ENCODE peak calls at places on chromosomes 4 and X, in seven cellular contexts. V is K562, N is esophagus muscularis mucosa, Q is suprapubic skin, O is A549, C is SK-N-SH, E is tibial nerve. U is an unnamed sample.
A peak's percentile ranks its signal among the peaks of the same experiment; 100 is the strongest.

GRCh38 chr4:139177049-139177887 is at the start of gene ELF2:
- DNase-seq in V (peak; percentile 94), N (peak; percentile 97), Q (peak; percentile 96), O (peak; percentile 87), C (peak; percentile 96), E (peak; percentile 88), U (peak; percentile 98)

GRCh38 chr4:94127707-94128328 is 79.8 kb upstream of the SMARCAD1 start:
- DNase-seq in V (peak; percentile 41), N (no peak), Q (no peak), O (peak; percentile 49), C (peak; percentile 52), E (no peak), U (no peak)

GRCh38 chr4:2728221-2728620 is 27.9 kb downstream of the TNIP2 start:
- DNase-seq in V (no peak), N (no peak), Q (no peak), O (no peak), C (no peak), E (no peak), U (peak; percentile 15)

GRCh38 chr4:138901177-138901576 is 114.4 kb upstream of the NOCT start:
- DNase-seq in V (no peak), N (no peak), Q (no peak), O (no peak), C (no peak), E (no peak), U (no peak)

GRCh38 chr4:54332577-54332976 is 103.5 kb downstream of the PDGFRA start:
- DNase-seq in V (no peak), N (no peak), Q (no peak), O (no peak), C (no peak), E (no peak), U (no peak)

GRCh38 chrX:47637546-47638195 is 7.9 kb upstream of the CFP start:
- DNase-seq in V (peak; percentile 30), N (no peak), Q (no peak), O (no peak), C (no peak), E (no peak), U (no peak)

GRCh38 chrX:9349572-9350259 is 115.1 kb upstream of the TBL1X start:
- DNase-seq in V (no peak), N (no peak), Q (no peak), O (no peak), C (peak; percentile 42), E (no peak), U (no peak)

GRCh38 chr4:951186-951585 is 18.9 kb downstream of the TMEM175 start:
- DNase-seq in V (no peak), N (no peak), Q (no peak), O (no peak), C (no peak), E (no peak), U (no peak)

GRCh38 chr4:110195561-110196205 is 2.7 kb downstream of the ELOVL6 start:
- DNase-seq in V (no peak), N (no peak), Q (no peak), O (no peak), C (no peak), E (no peak), U (no peak)

GRCh38 chr4:189436207-189436606 is 504.5 kb upstream of the FRG1 start:
- DNase-seq in V (no peak), N (no peak), Q (no peak), O (peak; percentile 4), C (peak; percentile 5), E (no peak), U (no peak)

GRCh38 chr4:172809998-172810397 is 358.6 kb upstream of the GALNT7 start:
- DNase-seq in V (no peak), N (no peak), Q (no peak), O (no peak), C (no peak), E (no peak), U (no peak)

GRCh38 chr4:159280442-159281172 is 177.7 kb downstream of the RAPGEF2 start:
- DNase-seq in V (no peak), N (no peak), Q (no peak), O (peak; percentile 74), C (no peak), E (no peak), U (no peak)

GRCh38 chr4:99180367-99181169 is 36.5 kb upstream of the ADH4 start:
- DNase-seq in V (no peak), N (no peak), Q (no peak), O (no peak), C (no peak), E (peak; percentile 52), U (peak; percentile 79)

GRCh38 chr4:154414796-154415195 is 76.8 kb downstream of the DCHS2 start:
- DNase-seq in V (no peak), N (no peak), Q (no peak), O (no peak), C (no peak), E (no peak), U (no peak)

GRCh38 chrX:34884693-34885277 is 57.8 kb upstream of the FAM47B start:
- DNase-seq in V (no peak), N (no peak), Q (no peak), O (peak; percentile 73), C (no peak), E (peak; percentile 4), U (no peak)

GRCh38 chr4:6772223-6772928 is 10.2 kb upstream of the KIAA0232 start:
- DNase-seq in V (no peak), N (no peak), Q (peak; percentile 79), O (no peak), C (no peak), E (no peak), U (peak; percentile 33)

GRCh38 chrX:11137543-11138139 is 26.5 kb downstream of the HCCS start:
- DNase-seq in V (no peak), N (no peak), Q (no peak), O (peak; percentile 23), C (peak; percentile 39), E (peak; percentile 75), U (no peak)

GRCh38 chrX:133570549-133570948 is 155.3 kb upstream of the GPC4 start:
- DNase-seq in V (no peak), N (no peak), Q (no peak), O (no peak), C (no peak), E (no peak), U (no peak)

GRCh38 chrX:105803891-105804290 is 18.4 kb upstream of the NRK start:
- DNase-seq in V (no peak), N (no peak), Q (no peak), O (no peak), C (no peak), E (no peak), U (no peak)

GRCh38 chr4:124178449-124179021 is 534.0 kb downstream of the ANKRD50 start:
- DNase-seq in V (no peak), N (no peak), Q (no peak), O (no peak), C (no peak), E (peak; percentile 15), U (no peak)

GRCh38 chrX:16892504-16893362 is 22.6 kb upstream of the RBBP7 start:
- DNase-seq in V (peak; percentile 60), N (no peak), Q (no peak), O (peak; percentile 89), C (peak; percentile 67), E (peak; percentile 78), U (peak; percentile 77)

DNA sequence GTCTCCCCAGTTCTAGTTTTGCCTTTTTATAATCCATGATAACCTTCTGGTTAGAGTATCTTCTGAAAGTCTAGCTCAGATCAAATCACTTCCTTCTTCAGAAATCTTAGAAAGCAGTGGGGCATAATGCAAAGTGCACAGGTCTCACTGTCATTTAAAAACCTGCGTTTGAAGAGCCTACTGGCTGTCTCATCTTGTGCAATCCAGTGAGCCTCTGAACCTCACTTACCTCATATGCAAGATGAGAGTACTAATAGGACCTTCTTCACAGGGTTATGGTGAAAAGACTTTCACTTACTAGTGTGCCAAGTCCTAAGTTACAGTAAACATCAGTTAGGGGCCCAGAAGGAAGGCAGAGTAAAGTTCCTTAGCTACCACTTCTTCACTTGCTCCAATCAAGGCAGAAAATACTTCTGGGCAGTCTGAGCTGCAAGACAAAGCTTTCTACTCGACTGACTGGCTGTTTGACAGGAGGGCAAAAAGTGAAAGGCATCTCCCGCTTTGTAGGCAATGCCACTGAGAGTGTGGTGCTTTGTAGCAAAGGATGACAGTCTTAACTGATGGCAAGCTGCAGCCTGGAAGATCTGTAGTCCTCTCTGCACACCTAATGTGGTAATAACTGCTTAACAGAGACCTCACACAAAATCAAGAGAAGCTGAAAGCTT is 131.2 kb downstream of the ENOX2 start:
- DNase-seq in V (no peak), N (no peak), Q (no peak), O (no peak), C (no peak), E (no peak), U (no peak)
- H3K4me3 ChIP-seq in V (no peak overlapping the region), N (no peak overlapping the region), Q (no peak overlapping the region), O (no peak overlapping the region), C (no peak overlapping the region), E (no peak overlapping the region), U (no peak overlapping the region)

DNA sequence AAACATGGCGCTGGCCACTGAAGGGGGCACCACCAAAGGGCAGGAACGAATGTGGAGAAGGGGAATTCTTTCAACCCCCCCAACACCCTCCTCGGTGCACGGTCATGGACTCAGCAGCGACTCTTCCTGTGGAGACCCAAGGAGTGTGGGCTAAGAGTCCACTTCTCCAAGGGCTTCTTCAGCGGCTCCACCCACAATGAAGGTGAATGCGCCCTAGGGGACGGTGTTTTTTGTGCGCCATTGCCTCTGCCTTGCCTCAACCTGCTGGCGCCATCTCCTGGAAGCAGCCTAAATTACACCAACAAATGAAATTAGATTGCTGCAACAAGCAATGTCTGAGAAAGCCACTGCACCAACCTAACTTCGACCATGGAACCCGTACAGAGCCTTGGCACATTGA is 169.2 kb upstream of the MAGEB18 start:
- DNase-seq in V (peak; percentile 9), N (no peak), Q (no peak), O (peak; percentile 10), C (peak; percentile 35), E (no peak), U (no peak)
- TF ChIP-seq CTCF in V (peak; percentile 16), N (no peak), Q (no peak), O (no peak), C (peak; percentile 68), E (no peak), U (no peak)

DNA sequence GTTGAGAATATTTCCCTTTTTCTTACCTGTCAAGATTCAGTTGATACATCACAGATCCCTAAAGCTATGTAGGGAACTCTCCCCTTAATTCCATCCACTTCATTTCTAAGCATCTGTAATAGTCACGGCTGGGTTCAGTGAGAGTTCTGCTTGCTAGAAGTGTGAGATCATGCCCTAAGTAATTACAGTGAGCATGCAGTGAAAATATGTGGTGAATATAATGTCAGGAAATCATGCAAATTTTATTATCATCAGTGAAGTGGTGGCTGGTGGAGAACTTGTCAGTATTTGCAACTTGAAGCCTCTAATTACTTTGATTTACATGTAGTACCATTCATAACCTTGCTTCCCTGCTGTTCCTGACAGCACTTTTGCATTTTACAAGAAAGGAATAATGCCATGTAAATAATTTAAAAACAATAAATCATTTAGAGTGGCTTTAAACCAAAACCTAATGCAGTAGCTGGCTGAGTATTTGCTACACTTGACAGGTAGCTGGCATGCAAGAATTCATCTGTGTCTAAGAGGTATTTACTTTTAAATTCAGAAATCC is 28.3 kb upstream of the CFAP299 start:
- DNase-seq in V (no peak), N (no peak), Q (no peak), O (no peak), C (no peak), E (no peak), U (no peak)
- TF ChIP-seq EP300 in V (no peak), N (no peak), Q (no peak), O (no peak), C (peak; percentile 64), E (no peak), U (no peak)

DNA sequence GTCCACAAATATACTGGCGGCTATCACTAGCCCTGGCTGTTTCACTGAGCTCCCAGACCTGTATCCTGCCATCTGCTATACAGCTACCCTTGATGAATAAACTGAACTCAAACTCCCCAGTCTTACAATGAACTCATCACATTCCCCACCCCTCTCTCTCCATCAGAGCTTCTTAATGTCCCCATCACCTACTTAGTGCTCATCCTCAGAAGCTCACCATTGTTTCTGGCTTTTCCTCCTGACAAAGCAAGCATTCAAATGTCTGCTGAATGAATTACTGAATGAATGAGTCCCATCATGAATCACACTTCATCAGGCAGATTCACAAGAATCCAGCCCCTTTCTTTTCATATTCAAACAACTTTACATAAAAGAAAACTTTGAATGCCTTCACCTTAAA is 5.6 kb upstream of the DGAT2L6 start:
- DNase-seq in V (no peak), N (no peak), Q (no peak), O (no peak), C (no peak), E (no peak), U (no peak)
- H3K4me3 ChIP-seq in V (no peak overlapping the region), N (no peak overlapping the region), Q (no peak overlapping the region), O (no peak overlapping the region), C (no peak overlapping the region), E (no peak overlapping the region), U (no peak overlapping the region)

U was measured in sigmoid colon.